ENCODE peak calls at places on chromosomes 2 and 18, in seven cellular contexts. M is IMR-90, J is H9, Q is mesenchymal stem cell, N is mesendoderm, S is trophoblast cell, D is H1. W is an unnamed sample.

GRCh38 chr2:69946351-69947077 is 14.9 kb downstream of the ASPRV1 start:
- DNase-seq in M (peak; percentile 74), J (no peak), Q (peak; percentile 80), N (no peak), S (peak; percentile 63), D (no peak), W (no peak)

GRCh38 chr2:181371782-181372292 is 85.3 kb upstream of the ITGA4 start:
- DNase-seq in M (peak; percentile 57), J (no peak), Q (peak; percentile 47), N (no peak), S (peak; percentile 1), D (no peak), W (no peak)

GRCh38 chr2:240757086-240757614 is 62.9 kb downstream of the KIF1A start:
- DNase-seq in M (no peak), J (no peak), Q (no peak), N (no peak), S (no peak), D (no peak), W (no peak)

GRCh38 chr2:200616656-200617055 is 30.8 kb downstream of the AOX1 start:
- DNase-seq in M (peak; percentile 50), J (no peak), Q (peak; percentile 15), N (no peak), S (no peak), D (no peak), W (no peak)

GRCh38 chr2:193806088-193806774 is 1611.5 kb upstream of the TMEFF2 start:
- DNase-seq in M (no peak), J (no peak), Q (no peak), N (no peak), S (no peak), D (no peak), W (no peak)

GRCh38 chr2:20226152-20226545 is 1.2 kb upstream of the SDC1 start:
- DNase-seq in M (no peak), J (peak; percentile 31), Q (no peak), N (no peak), S (no peak), D (no peak), W (no peak)

GRCh38 chr2:71640459-71640858 is 187.1 kb downstream of the DYSF start:
- DNase-seq in M (no peak), J (no peak), Q (no peak), N (no peak), S (no peak), D (no peak), W (no peak)

GRCh38 chr2:3324404-3325281 is 53.0 kb downstream of the EIPR1 start:
- DNase-seq in M (no peak), J (no peak), Q (no peak), N (no peak), S (no peak), D (no peak), W (no peak)

GRCh38 chr2:70686577-70687460 is 81.2 kb downstream of the ADD2 start:
- DNase-seq in M (peak; percentile 46), J (peak; percentile 89), Q (peak; percentile 54), N (peak; percentile 93), S (peak; percentile 65), D (peak; percentile 51), W (peak; percentile 31)

GRCh38 chr2:439540-440465 is 151.9 kb upstream of the ALKAL2 start:
- DNase-seq in M (no peak), J (peak; percentile 8), Q (no peak), N (no peak), S (no peak), D (no peak), W (no peak)

GRCh38 chr2:229714736-229715541 is 584 bp upstream of the DNER start:
- DNase-seq in M (peak; percentile 55), J (peak; percentile 89), Q (peak; percentile 66), N (peak; percentile 89), S (peak; percentile 70), D (peak; percentile 56), W (peak; percentile 77)

GRCh38 chr2:36318547-36318946 is 37.0 kb upstream of the CRIM1 start:
- DNase-seq in M (no peak), J (no peak), Q (no peak), N (no peak), S (peak; percentile 11), D (no peak), W (no peak)

GRCh38 chr2:8285898-8286297 is 396.0 kb upstream of the ID2 start:
- DNase-seq in M (no peak), J (no peak), Q (no peak), N (no peak), S (no peak), D (no peak), W (no peak)

GRCh38 chr2:113080134-113080533 is 12.4 kb downstream of the IL1F10 start:
- DNase-seq in M (no peak), J (peak; percentile 61), Q (peak; percentile 9), N (peak; percentile 66), S (peak; percentile 71), D (peak; percentile 23), W (peak; percentile 55)

GRCh38 chr18:5503740-5504139 is 40.1 kb downstream of the EPB41L3 start:
- DNase-seq in M (peak; percentile 48), J (no peak), Q (no peak), N (no peak), S (peak; percentile 53), D (no peak), W (no peak)

DNA sequence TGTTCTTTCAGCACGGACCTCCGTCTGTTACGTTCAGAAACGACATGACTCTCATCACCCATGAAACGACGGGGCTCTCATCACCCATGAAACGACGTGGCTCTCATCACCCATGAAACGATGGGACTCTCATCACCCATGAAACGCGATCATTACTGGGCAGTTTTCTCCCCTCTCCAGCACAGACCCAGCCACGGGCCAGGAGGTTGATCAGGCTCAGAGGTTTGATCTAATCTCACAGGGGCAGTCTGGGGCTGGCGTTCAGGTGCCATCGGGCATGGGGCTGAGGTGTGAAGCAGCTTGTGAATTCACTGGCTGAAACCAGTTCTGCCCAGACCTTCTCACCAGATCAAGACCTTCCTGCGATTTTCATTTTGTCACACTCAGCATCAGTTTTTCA is 296.4 kb downstream of the NDUFA10 start:
- DNase-seq in M (no peak), J (no peak), Q (no peak), N (no peak), S (no peak), D (no peak), W (no peak)
- H3K23ac ChIP-seq in M (no peak overlapping the region), J (no peak overlapping the region), Q (no peak overlapping the region), N (no peak overlapping the region), S (no peak overlapping the region), D (no peak overlapping the region), W (no peak overlapping the region)

GRCh38 chr18:10852610-10853303 is 296.6 kb downstream of the PIEZO2 start:
- DNase-seq in M (no peak), J (no peak), Q (no peak), N (no peak), S (no peak), D (no peak), W (no peak)
- H3K4ac ChIP-seq in M (peak overlapping the region; percentile 13), J (no peak overlapping the region), Q (peak overlapping the region; percentile 80), N (no peak overlapping the region), S (no peak overlapping the region), D (no peak overlapping the region), W (no peak overlapping the region)

GRCh38 chr2:177430425-177430824 is 37.9 kb downstream of the AGPS start:
- DNase-seq in M (peak; percentile 3), J (no peak), Q (no peak), N (no peak), S (no peak), D (no peak), W (no peak)
- H3K23ac ChIP-seq in M (no peak overlapping the region), J (no peak overlapping the region), Q (no peak overlapping the region), N (no peak overlapping the region), S (no peak overlapping the region), D (no peak overlapping the region), W (no peak overlapping the region)

GRCh38 chr2:23073041-23073440 is 311.9 kb upstream of the KLHL29 start:
- DNase-seq in M (no peak), J (no peak), Q (no peak), N (no peak), S (no peak), D (no peak), W (no peak)

GRCh38 chr2:23065936-23066335 is 319.0 kb upstream of the KLHL29 start:
- DNase-seq in M (no peak), J (no peak), Q (no peak), N (no peak), S (no peak), D (no peak), W (peak; percentile 14)

GRCh38 chr2:23069935-23070334 is 315.0 kb upstream of the KLHL29 start:
- DNase-seq in M (no peak), J (no peak), Q (no peak), N (peak; percentile 11), S (no peak), D (no peak), W (no peak)

GRCh38 chr2:23066701-23067100 is 318.3 kb upstream of the KLHL29 start:
- DNase-seq in M (no peak), J (no peak), Q (no peak), N (no peak), S (no peak), D (no peak), W (no peak)

DNA sequence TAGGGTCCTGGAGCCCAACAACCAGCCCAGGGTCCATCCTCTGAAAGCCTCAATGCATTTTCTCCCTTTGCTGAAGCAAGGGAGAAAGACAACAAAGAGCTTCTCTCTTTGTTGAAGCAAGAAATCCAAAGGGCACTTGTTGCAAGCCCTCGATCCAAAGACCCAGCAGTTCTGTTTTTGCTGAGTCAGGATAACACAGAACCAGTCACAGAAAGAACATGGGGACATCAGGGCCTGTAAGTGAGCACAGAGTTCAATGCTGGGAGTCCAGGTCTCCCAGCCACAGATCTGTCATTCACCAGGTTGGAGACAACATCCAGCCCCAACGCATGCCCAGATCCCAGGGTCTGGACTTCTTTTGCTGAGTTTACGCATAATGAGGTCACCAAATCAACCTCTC is 315.8 kb upstream of the KLHL29 start:
- DNase-seq in M (no peak), J (no peak), Q (no peak), N (no peak), S (no peak), D (no peak), W (no peak)
- H3K4ac ChIP-seq in M (no peak overlapping the region), J (no peak overlapping the region), Q (no peak overlapping the region), N (no peak overlapping the region), S (no peak overlapping the region), D (no peak overlapping the region), W (no peak overlapping the region)

W was measured in neuronal stem cell.